ENCODE peak calls at places on chromosomes 5 and 9, in five cellular contexts. One of them, this sample, is unnamed.

GRCh38 chr9:134858051-134858841 is 22.4 kb upstream of the FCN2 start:
- DNase-seq in psoas muscle: no peak
- DNase-seq in nephron progenitor cell: no peak
- DNase-seq in amniotic stem cell: no peak
- DNase-seq in T-helper 2 cell: no peak
- DNase-seq in this sample: no peak

GRCh38 chr5:158943057-158943456 is 156.7 kb downstream of the EBF1 start:
- DNase-seq in psoas muscle: peak
- DNase-seq in nephron progenitor cell: no peak
- DNase-seq in amniotic stem cell: peak
- DNase-seq in T-helper 2 cell: no peak
- DNase-seq in this sample: no peak

GRCh38 chr5:68231414-68232076 is 16.0 kb downstream of the PIK3R1 start:
- DNase-seq in psoas muscle: no peak
- DNase-seq in nephron progenitor cell: no peak
- DNase-seq in amniotic stem cell: no peak
- DNase-seq in T-helper 2 cell: no peak
- DNase-seq in this sample: no peak

GRCh38 chr5:181280251-181280762 is 19.4 kb upstream of the TRIM52 start:
- DNase-seq in psoas muscle: no peak
- DNase-seq in nephron progenitor cell: no peak
- DNase-seq in amniotic stem cell: no peak
- DNase-seq in T-helper 2 cell: no peak
- DNase-seq in this sample: no peak

GRCh38 chr9:135379540-135380267 is 99.9 kb upstream of the PPP1R26 start:
- DNase-seq in psoas muscle: no peak
- DNase-seq in nephron progenitor cell: no peak
- DNase-seq in amniotic stem cell: no peak
- DNase-seq in T-helper 2 cell: no peak
- DNase-seq in this sample: no peak

GRCh38 chr5:125457617-125458016 is 711.2 kb upstream of the ZNF608 start:
- DNase-seq in psoas muscle: no peak
- DNase-seq in nephron progenitor cell: no peak
- DNase-seq in amniotic stem cell: no peak
- DNase-seq in T-helper 2 cell: no peak
- DNase-seq in this sample: no peak

GRCh38 chr9:124813496-124814177 is 36.7 kb downstream of the OLFML2A start:
- DNase-seq in psoas muscle: no peak
- DNase-seq in nephron progenitor cell: no peak
- DNase-seq in amniotic stem cell: no peak
- DNase-seq in T-helper 2 cell: no peak
- DNase-seq in this sample: no peak

GRCh38 chr5:59893061-59893435 is 478 bp downstream of the PDE4D start:
- DNase-seq in psoas muscle: no peak
- DNase-seq in nephron progenitor cell: no peak
- DNase-seq in amniotic stem cell: no peak
- DNase-seq in T-helper 2 cell: no peak
- DNase-seq in this sample: no peak

This sample was measured in stimulated activated naive CD4-positive, alpha-beta T cell treated with Interleukin-2 at 50 U/mL for 16 hours.